ENCODE peak calls at places on chromosomes 1 and 21, in eight cellular contexts. U is Kasumi-1; H is AG08395; F is fibroblast of villous mesenchyme; Z is effector memory CD8-positive, alpha-beta T cell; V is neural progenitor cell; W is activated T-helper 1 cell treated with anti-CD3 and anti-CD28 coated beads, Interleukin-2, amount 50 U/mL, for 16 hours; O is lower leg skin. J is an unnamed sample.

GRCh38 chr1:62318756-62319544 is at the start of gene KANK4:
- DNase-seq in W (no peak), H (no peak), O (no peak), Z (no peak), U (no peak), V (peak), F (no peak), J (no peak)

GRCh38 chr1:219585837-219586465 is 27.0 kb downstream of the ZC3H11B start:
- DNase-seq in U (no peak), Z (no peak), H (no peak), F (no peak), O (no peak), V (no peak), W (no peak), J (no peak)

GRCh38 chr1:109226078-109226445 is 12.3 kb downstream of the SARS1 start:
- DNase-seq in Z (no peak), V (no peak), U (no peak), F (no peak), O (no peak), H (no peak), W (no peak), J (no peak)

GRCh38 chr1:22969224-22969829 is 3.3 kb downstream of the LACTBL1 start:
- DNase-seq in F (peak), O (peak), V (no peak), H (peak), Z (no peak), U (no peak), W (no peak), J (peak)

GRCh38 chr1:61244114-61244513 is 161.8 kb downstream of the NFIA start:
- DNase-seq in O (no peak), F (peak), V (no peak), W (no peak), H (peak), U (no peak), Z (no peak), J (peak)

GRCh38 chr21:28018741-28019669 is 973.7 kb downstream of the LTN1 start:
- DNase-seq in U (no peak), O (no peak), H (no peak), V (no peak), Z (no peak), W (no peak), F (peak), J (peak)

GRCh38 chr1:14929547-14930223 is 223.9 kb upstream of the TMEM51 start:
- DNase-seq in Z (no peak), F (peak), O (no peak), W (no peak), U (no peak), V (no peak), H (peak), J (peak)

GRCh38 chr1:36585760-36586072 is 103.0 kb upstream of the CSF3R start:
- DNase-seq in F (no peak), U (no peak), Z (no peak), O (no peak), V (no peak), H (no peak), W (no peak), J (no peak)

GRCh38 chr1:3312894-3313578 is 141.4 kb upstream of the ARHGEF16 start:
- DNase-seq in V (peak), U (no peak), Z (no peak), H (peak), W (no peak), O (peak), F (peak), J (peak)

GRCh38 chr1:40371707-40372258 is 1.7 kb upstream of the SMAP2 start:
- DNase-seq in V (no peak), W (no peak), Z (no peak), F (no peak), H (no peak), U (no peak), O (no peak), J (no peak)

GRCh38 chr1:46248122-46248920 is 758 bp downstream of the RAD54L start:
- DNase-seq in W (no peak), Z (no peak), H (no peak), O (no peak), V (peak), U (peak), F (no peak), J (no peak)

GRCh38 chr1:58162952-58163550 is 383.5 kb downstream of the OMA1 start:
- DNase-seq in F (peak), V (peak), H (peak), Z (no peak), O (no peak), W (no peak), U (peak), J (peak)

GRCh38 chr1:205313681-205314308 is 7.8 kb downstream of the NUAK2 start:
- DNase-seq in F (peak), H (peak), W (no peak), Z (peak), U (no peak), O (no peak), V (peak), J (peak)

GRCh38 chr1:162633327-162633762 is 1.1 kb downstream of the DDR2 start:
- DNase-seq in U (no peak), Z (no peak), W (no peak), F (peak), H (no peak), O (no peak), V (no peak), J (peak)

GRCh38 chr1:78254517-78254916 is 208.8 kb downstream of the GIPC2 start:
- DNase-seq in W (no peak), V (no peak), Z (no peak), F (peak), H (peak), U (no peak), O (no peak), J (peak)

GRCh38 chr1:24195874-24196273 is 8.8 kb upstream of the IFNLR1 start:
- DNase-seq in F (no peak), O (no peak), H (no peak), V (no peak), U (no peak), W (no peak), Z (no peak), J (no peak)

GRCh38 chr1:38804062-38804886 is 55.3 kb downstream of the RRAGC start:
- DNase-seq in Z (no peak), W (no peak), U (no peak), H (no peak), F (no peak), O (peak), V (peak), J (no peak)

GRCh38 chr1:5340560-5341130 is 651.6 kb downstream of the NPHP4 start:
- DNase-seq in H (no peak), V (no peak), U (no peak), F (no peak), O (peak), W (no peak), Z (no peak), J (no peak)

GRCh38 chr1:77571642-77572041 is 110.8 kb downstream of the ZZZ3 start:
- DNase-seq in F (no peak), Z (no peak), W (no peak), U (no peak), H (no peak), V (no peak), O (no peak), J (peak)

GRCh38 chr1:78171736-78172590 is 126.2 kb downstream of the GIPC2 start:
- DNase-seq in H (peak), V (no peak), W (no peak), F (peak), U (no peak), Z (no peak), O (no peak), J (peak)

GRCh38 chr1:9705337-9706098 is 54.0 kb downstream of the PIK3CD start:
- DNase-seq in Z (no peak), V (no peak), F (peak), O (no peak), H (peak), U (no peak), W (no peak), J (peak)

GRCh38 chr1:165842363-165843129 is 15.1 kb downstream of the UCK2 start:
- DNase-seq in V (no peak), U (peak), O (no peak), Z (no peak), F (no peak), W (no peak), H (peak), J (peak)

GRCh38 chr1:92756537-92756936 is 28.4 kb downstream of the EVI5 start:
- DNase-seq in F (peak), H (no peak), U (no peak), W (no peak), Z (no peak), V (no peak), O (no peak), J (no peak)

GRCh38 chr1:162430583-162430982 is 18.6 kb upstream of the SH2D1B start:
- DNase-seq in V (no peak), U (no peak), Z (no peak), W (no peak), F (no peak), O (no peak), H (no peak), J (no peak)

GRCh38 chr1:58763214-58763613 is 20.6 kb downstream of the JUN start:
- DNase-seq in Z (no peak), V (no peak), O (no peak), H (peak), U (no peak), W (no peak), F (peak), J (peak)

GRCh38 chr1:223041481-223041880 is 101.6 kb downstream of the TLR5 start:
- DNase-seq in H (peak), Z (no peak), W (no peak), V (no peak), O (no peak), F (no peak), U (no peak), J (no peak)

GRCh38 chr1:40715660-40716059 is 24.2 kb downstream of the NFYC start:
- DNase-seq in F (no peak), W (no peak), H (no peak), V (no peak), O (no peak), U (no peak), Z (no peak), J (no peak)

GRCh38 chr1:109237512-109237911 is 11.8 kb upstream of the CELSR2 start:
- DNase-seq in U (no peak), F (no peak), Z (no peak), O (no peak), W (no peak), V (peak), H (no peak), J (no peak)

GRCh38 chr1:207282049-207282448 is 39.4 kb upstream of the CD55 start:
- DNase-seq in Z (no peak), O (no peak), W (no peak), U (peak), H (peak), F (peak), V (no peak), J (peak)

GRCh38 chr1:97929874-97930465 is 9.1 kb upstream of the DPYD start:
- DNase-seq in U (no peak), F (no peak), V (no peak), O (no peak), H (no peak), Z (no peak), W (no peak), J (no peak)

GRCh38 chr1:27970401-27970800 is 10.6 kb downstream of the XKR8 start:
- DNase-seq in Z (no peak), F (peak), O (no peak), W (no peak), V (no peak), H (peak), U (peak), J (peak)

GRCh38 chr1:170067253-170067819 is 7.2 kb downstream of the KIFAP3 start:
- DNase-seq in F (no peak), U (peak), O (no peak), W (no peak), Z (no peak), H (no peak), V (no peak), J (no peak)

GRCh38 chr1:169295425-169295824 is 72.2 kb downstream of the NME7 start:
- DNase-seq in W (no peak), H (no peak), F (no peak), O (no peak), Z (no peak), U (peak), V (no peak), J (no peak)

GRCh38 chr1:63524166-63524565 is 841 bp downstream of the EFCAB7 start:
- DNase-seq in U (no peak), W (no peak), F (no peak), O (no peak), Z (no peak), H (no peak), V (no peak), J (no peak)

GRCh38 chr1:212668477-212668876 is 31.2 kb downstream of the BATF3 start:
- DNase-seq in W (no peak), F (no peak), Z (no peak), O (no peak), H (no peak), V (no peak), U (no peak), J (no peak)

GRCh38 chr21:35850029-35850428 is 210.3 kb downstream of the SETD4 start:
- DNase-seq in V (no peak), W (no peak), Z (no peak), F (peak), O (no peak), U (no peak), H (peak), J (peak)

GRCh38 chr1:41913025-41913424 is 5.7 kb downstream of the HIVEP3 start:
- DNase-seq in U (no peak), H (no peak), Z (no peak), F (no peak), W (no peak), O (no peak), V (no peak), J (no peak)

GRCh38 chr1:26787381-26787705 is 407 bp upstream of the PIGV start:
- DNase-seq in Z (peak), W (peak), U (no peak), V (peak), F (peak), H (no peak), O (no peak), J (peak)

GRCh38 chr1:26288311-26288941 is 8.5 kb downstream of the SH3BGRL3 start:
- DNase-seq in V (no peak), U (peak), H (no peak), F (no peak), Z (no peak), W (peak), O (no peak), J (no peak)

GRCh38 chr1:6354659-6355317 is 38.8 kb downstream of the ACOT7 start:
- DNase-seq in Z (no peak), U (no peak), W (no peak), F (no peak), O (no peak), H (no peak), V (no peak), J (no peak)

J was measured in choroid plexus epithelial cell.